ENCODE peak calls at places on chromosome 22, in six cellular contexts. One of them, this sample, is unnamed.
A peak's percentile ranks its signal among the peaks of the same experiment; 100 is the strongest.

GRCh38 chr22:35398574-35398973 is 1.4 kb upstream of the MCM5 start:
- DNase-seq in HepG2: no peak
- DNase-seq in K562: no peak
- DNase-seq in HCT116: no peak
- DNase-seq in GM12878: no peak
- DNase-seq in endothelial cell of umbilical vein: no peak
- DNase-seq in this sample: no peak

GRCh38 chr22:24500251-24500820 is 5.2 kb downstream of the UPB1 start:
- DNase-seq in HCT116: no peak
- DNase-seq in endothelial cell of umbilical vein: no peak
- DNase-seq in K562: no peak
- DNase-seq in GM12878: no peak
- DNase-seq in HepG2: peak; percentile 66
- DNase-seq in this sample: no peak

GRCh38 chr22:45284705-45285305 is at the start of gene UPK3A:
- DNase-seq in K562: peak; percentile 24
- DNase-seq in GM12878: no peak
- DNase-seq in HCT116: peak; percentile 33
- DNase-seq in HepG2: no peak
- DNase-seq in endothelial cell of umbilical vein: peak; percentile 30
- DNase-seq in this sample: no peak

GRCh38 chr22:25908212-25908611 is 166.2 kb downstream of the MYO18B start:
- DNase-seq in HCT116: no peak
- DNase-seq in GM12878: no peak
- DNase-seq in K562: no peak
- DNase-seq in HepG2: no peak
- DNase-seq in endothelial cell of umbilical vein: no peak
- DNase-seq in this sample: no peak

GRCh38 chr22:47166446-47167016 is 404.1 kb downstream of the TBC1D22A start:
- DNase-seq in HepG2: no peak
- DNase-seq in endothelial cell of umbilical vein: no peak
- DNase-seq in K562: no peak
- DNase-seq in GM12878: no peak
- DNase-seq in HCT116: no peak
- DNase-seq in this sample: no peak

GRCh38 chr22:46547179-46547882 is 9.9 kb upstream of the CELSR1 start:
- DNase-seq in GM12878: no peak
- DNase-seq in K562: no peak
- DNase-seq in endothelial cell of umbilical vein: peak; percentile 24
- DNase-seq in HepG2: no peak
- DNase-seq in HCT116: no peak
- DNase-seq in this sample: no peak

GRCh38 chr22:19201858-19202798 is 23.6 kb upstream of the SLC25A1 start:
- DNase-seq in GM12878: no peak
- DNase-seq in K562: peak; percentile 99
- DNase-seq in endothelial cell of umbilical vein: no peak
- DNase-seq in HCT116: no peak
- DNase-seq in HepG2: no peak
- DNase-seq in this sample: no peak

GRCh38 chr22:33923660-33924246 is 3.5 kb upstream of the LARGE1 start:
- DNase-seq in K562: peak; percentile 28
- DNase-seq in endothelial cell of umbilical vein: peak; percentile 28
- DNase-seq in HepG2: peak; percentile 67
- DNase-seq in HCT116: peak; percentile 27
- DNase-seq in GM12878: no peak
- DNase-seq in this sample: no peak

GRCh38 chr22:39454385-39454871 is 2.4 kb upstream of the MGAT3 start:
- DNase-seq in K562: no peak
- DNase-seq in HCT116: no peak
- DNase-seq in GM12878: no peak
- DNase-seq in HepG2: no peak
- DNase-seq in endothelial cell of umbilical vein: no peak
- DNase-seq in this sample: no peak

GRCh38 chr22:24588370-24588755 is 4.5 kb downstream of the LRRC75B start:
- DNase-seq in endothelial cell of umbilical vein: no peak
- DNase-seq in HepG2: no peak
- DNase-seq in K562: no peak
- DNase-seq in HCT116: no peak
- DNase-seq in GM12878: no peak
- DNase-seq in this sample: no peak

GRCh38 chr22:45163074-45163416 is 680 bp upstream of the NUP50 start:
- DNase-seq in endothelial cell of umbilical vein: no peak
- DNase-seq in HCT116: no peak
- DNase-seq in K562: peak; percentile 20
- DNase-seq in HepG2: no peak
- DNase-seq in GM12878: no peak
- DNase-seq in this sample: no peak

GRCh38 chr22:36435516-36436415 is 45.7 kb downstream of the TXN2 start:
- DNase-seq in K562: no peak
- DNase-seq in HepG2: peak; percentile 92
- DNase-seq in HCT116: no peak
- DNase-seq in endothelial cell of umbilical vein: no peak
- DNase-seq in GM12878: peak; percentile 52
- DNase-seq in this sample: no peak

GRCh38 chr22:32584650-32585049 is 110.0 kb downstream of the FBXO7 start:
- DNase-seq in HCT116: no peak
- DNase-seq in GM12878: no peak
- DNase-seq in HepG2: no peak
- DNase-seq in endothelial cell of umbilical vein: no peak
- DNase-seq in K562: no peak
- DNase-seq in this sample: no peak

GRCh38 chr22:44928711-44929347 is 81.0 kb downstream of the PHF21B start:
- DNase-seq in HCT116: no peak
- DNase-seq in endothelial cell of umbilical vein: no peak
- DNase-seq in K562: no peak
- DNase-seq in GM12878: no peak
- DNase-seq in HepG2: no peak
- DNase-seq in this sample: no peak

GRCh38 chr22:20107951-20108756 is 7.8 kb upstream of the RANBP1 start:
- DNase-seq in K562: no peak
- DNase-seq in HCT116: no peak
- DNase-seq in endothelial cell of umbilical vein: no peak
- DNase-seq in HepG2: no peak
- DNase-seq in GM12878: no peak
- DNase-seq in this sample: no peak

GRCh38 chr22:24304067-24304675 is 33.5 kb downstream of the SPECC1L start:
- DNase-seq in HepG2: no peak
- DNase-seq in GM12878: no peak
- DNase-seq in HCT116: no peak
- DNase-seq in endothelial cell of umbilical vein: no peak
- DNase-seq in K562: no peak
- DNase-seq in this sample: no peak

GRCh38 chr22:19260194-19260593 is 31.3 kb downstream of the CLTCL1 start:
- DNase-seq in HepG2: no peak
- DNase-seq in K562: no peak
- DNase-seq in HCT116: no peak
- DNase-seq in GM12878: no peak
- DNase-seq in endothelial cell of umbilical vein: no peak
- DNase-seq in this sample: no peak

GRCh38 chr22:44765571-44766285 is 13.4 kb downstream of the ARHGAP8 start:
- DNase-seq in GM12878: no peak
- DNase-seq in endothelial cell of umbilical vein: no peak
- DNase-seq in HCT116: no peak
- DNase-seq in K562: no peak
- DNase-seq in HepG2: no peak
- DNase-seq in this sample: no peak

GRCh38 chr22:45888221-45889092 is 88.5 kb downstream of the WNT7B start:
- DNase-seq in HCT116: no peak
- DNase-seq in GM12878: no peak
- DNase-seq in endothelial cell of umbilical vein: no peak
- DNase-seq in K562: no peak
- DNase-seq in HepG2: no peak
- DNase-seq in this sample: no peak

GRCh38 chr22:48443680-48444079 is 1384.0 kb downstream of the BRD1 start:
- DNase-seq in HCT116: no peak
- DNase-seq in endothelial cell of umbilical vein: no peak
- DNase-seq in HepG2: no peak
- DNase-seq in GM12878: no peak
- DNase-seq in K562: no peak
- DNase-seq in this sample: no peak

GRCh38 chr22:44539467-44540063 is 41.5 kb upstream of the RTL6 start:
- DNase-seq in GM12878: no peak
- DNase-seq in HCT116: no peak
- DNase-seq in HepG2: no peak
- DNase-seq in K562: no peak
- DNase-seq in endothelial cell of umbilical vein: no peak
- DNase-seq in this sample: no peak

GRCh38 chr22:35418088-35418487 is 18.1 kb downstream of the MCM5 start:
- DNase-seq in GM12878: no peak
- DNase-seq in endothelial cell of umbilical vein: no peak
- DNase-seq in HepG2: no peak
- DNase-seq in K562: no peak
- DNase-seq in HCT116: no peak
- DNase-seq in this sample: no peak

GRCh38 chr22:19983701-19984100 is 32.9 kb downstream of the ARVCF start:
- DNase-seq in K562: no peak
- DNase-seq in HepG2: no peak
- DNase-seq in endothelial cell of umbilical vein: no peak
- DNase-seq in GM12878: no peak
- DNase-seq in HCT116: no peak
- DNase-seq in this sample: no peak

GRCh38 chr22:33380789-33381530 is 322.8 kb upstream of the SYN3 start:
- DNase-seq in endothelial cell of umbilical vein: no peak
- DNase-seq in GM12878: peak; percentile 11
- DNase-seq in HepG2: no peak
- DNase-seq in HCT116: no peak
- DNase-seq in K562: no peak
- DNase-seq in this sample: no peak

GRCh38 chr22:45430871-45431270 is 17.4 kb downstream of the RIBC2 start:
- DNase-seq in HCT116: no peak
- DNase-seq in endothelial cell of umbilical vein: no peak
- DNase-seq in K562: no peak
- DNase-seq in HepG2: no peak
- DNase-seq in GM12878: no peak
- DNase-seq in this sample: no peak

GRCh38 chr22:24981656-24982055 is 29.1 kb downstream of the KIAA1671 start:
- DNase-seq in HCT116: no peak
- DNase-seq in K562: no peak
- DNase-seq in HepG2: no peak
- DNase-seq in GM12878: no peak
- DNase-seq in endothelial cell of umbilical vein: no peak
- DNase-seq in this sample: no peak

DNA sequence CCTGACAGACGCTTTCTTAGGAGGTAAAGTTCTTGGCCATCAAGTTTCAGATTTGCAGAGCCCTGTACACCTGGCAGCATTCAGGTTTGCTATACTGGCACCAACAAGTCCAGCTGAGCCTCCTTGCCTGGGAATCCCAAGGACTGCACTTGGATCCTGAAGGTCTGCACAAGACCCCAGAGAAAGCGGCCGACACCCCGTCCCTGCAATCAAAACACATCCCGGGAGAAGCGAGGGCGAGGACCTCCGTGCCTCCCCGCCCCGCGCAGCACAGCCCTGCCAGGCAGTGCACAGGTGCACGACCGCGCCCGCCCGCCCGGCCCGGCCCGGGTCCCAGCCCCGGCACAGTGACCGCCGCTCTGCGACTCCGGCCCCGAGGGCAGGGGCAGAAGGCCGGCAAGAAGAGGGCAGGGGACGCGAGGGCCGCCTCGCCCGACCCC is 559 bp downstream of the MRTFA start:
- DNase-seq in HCT116: no peak
- DNase-seq in K562: no peak
- DNase-seq in endothelial cell of umbilical vein: peak; percentile 32
- DNase-seq in HepG2: no peak
- DNase-seq in GM12878: no peak
- DNase-seq in this sample: no peak
- TF ChIP-seq EZH2 in HCT116: no peak
- TF ChIP-seq EZH2 in K562: no peak
- TF ChIP-seq EZH2 in endothelial cell of umbilical vein: no peak
- TF ChIP-seq EZH2 in HepG2: no peak
- TF ChIP-seq EZH2 in GM12878: no peak
- TF ChIP-seq EZH2 in this sample: no peak

DNA sequence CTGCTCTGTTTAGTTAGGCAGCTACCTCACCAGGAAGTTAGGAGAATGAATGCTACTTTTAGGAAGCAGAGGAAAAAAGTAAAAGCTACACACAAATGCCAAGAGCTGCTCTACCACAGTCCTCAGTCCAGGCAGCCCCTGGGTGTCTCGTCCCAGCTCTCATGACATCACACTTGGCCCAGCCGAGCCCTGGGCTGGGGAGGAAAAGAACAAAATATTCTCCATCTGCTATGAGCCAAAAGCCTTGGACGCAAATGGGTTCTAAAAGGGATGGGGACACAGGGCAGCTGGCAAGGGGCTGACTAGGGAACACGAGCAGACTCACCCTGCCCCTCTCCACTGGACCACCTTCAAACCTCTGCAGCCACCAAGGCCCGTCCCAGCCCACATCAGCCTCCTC is 26.1 kb downstream of the TMEM184B start:
- DNase-seq in K562: no peak
- DNase-seq in HepG2: no peak
- DNase-seq in HCT116: no peak
- DNase-seq in endothelial cell of umbilical vein: no peak
- DNase-seq in GM12878: no peak
- DNase-seq in this sample: no peak
- H3K9ac ChIP-seq in K562: no peak overlapping the region
- H3K9ac ChIP-seq in HepG2: no peak overlapping the region
- H3K9ac ChIP-seq in HCT116: no peak overlapping the region
- H3K9ac ChIP-seq in endothelial cell of umbilical vein: no peak overlapping the region
- H3K9ac ChIP-seq in GM12878: no peak overlapping the region
- H3K9ac ChIP-seq in this sample: no peak overlapping the region

GRCh38 chr22:49936018-49936972 is 17.9 kb downstream of the CRELD2 start:
- DNase-seq in HepG2: peak; percentile 93
- DNase-seq in HCT116: no peak
- DNase-seq in GM12878: peak; percentile 69
- DNase-seq in K562: peak; percentile 79
- DNase-seq in endothelial cell of umbilical vein: peak; percentile 97
- DNase-seq in this sample: no peak

GRCh38 chr22:49938565-49939136 is 20.2 kb downstream of the CRELD2 start:
- DNase-seq in endothelial cell of umbilical vein: no peak
- DNase-seq in HepG2: no peak
- DNase-seq in K562: no peak
- DNase-seq in GM12878: no peak
- DNase-seq in HCT116: no peak
- DNase-seq in this sample: no peak

GRCh38 chr22:49935561-49935960 is 17.1 kb downstream of the CRELD2 start:
- DNase-seq in K562: peak; percentile 52
- DNase-seq in endothelial cell of umbilical vein: no peak
- DNase-seq in HCT116: no peak
- DNase-seq in HepG2: no peak
- DNase-seq in GM12878: no peak
- DNase-seq in this sample: no peak

GRCh38 chr22:49936973-49937757 is 18.7 kb downstream of the CRELD2 start:
- DNase-seq in HepG2: no peak
- DNase-seq in endothelial cell of umbilical vein: peak; percentile 60
- DNase-seq in GM12878: no peak
- DNase-seq in K562: no peak
- DNase-seq in HCT116: no peak
- DNase-seq in this sample: no peak

GRCh38 chr22:49937758-49938564 is 19.5 kb downstream of the CRELD2 start:
- DNase-seq in GM12878: no peak
- DNase-seq in HCT116: no peak
- DNase-seq in HepG2: peak; percentile 76
- DNase-seq in K562: no peak
- DNase-seq in endothelial cell of umbilical vein: peak; percentile 89
- DNase-seq in this sample: no peak
- TF ChIP-seq POLR2AphosphoS5 in GM12878: no peak
- TF ChIP-seq POLR2AphosphoS5 in HCT116: no peak
- TF ChIP-seq POLR2AphosphoS5 in HepG2: no peak
- TF ChIP-seq POLR2AphosphoS5 in K562: no peak
- TF ChIP-seq POLR2AphosphoS5 in endothelial cell of umbilical vein: peak; percentile 95
- TF ChIP-seq POLR2AphosphoS5 in this sample: no peak

GRCh38 chr22:41906822-41907221 is 8.1 kb downstream of the SHISA8 start:
- DNase-seq in HepG2: no peak
- DNase-seq in endothelial cell of umbilical vein: no peak
- DNase-seq in GM12878: no peak
- DNase-seq in K562: no peak
- DNase-seq in HCT116: no peak
- DNase-seq in this sample: no peak
- TF ChIP-seq EZH2 in HepG2: no peak
- TF ChIP-seq EZH2 in endothelial cell of umbilical vein: no peak
- TF ChIP-seq EZH2 in GM12878: no peak
- TF ChIP-seq EZH2 in K562: no peak
- TF ChIP-seq EZH2 in HCT116: no peak
- TF ChIP-seq EZH2 in this sample: no peak